ENCODE peak calls at places on chromosomes 11 and 22, in seven cellular contexts. T is ovary, G is prostate gland, J is RWPE2, F is body of pancreas, Y is brain microvascular endothelial cell, Z is IMR-90. H is an unnamed sample. For H3K36me3, the result is how much of the 10 kb centered on the place peaks cover.

GRCh38 chr11:99098258-99098657 is 77.5 kb downstream of the CNTN5 start:
- DNase-seq in T (no peak), G (no peak), J (no peak), F (no peak), Y (no peak), Z (no peak), H (no peak)

GRCh38 chr11:50074161-50074560 is 41.5 kb downstream of the OR4C45 start:
- DNase-seq in T (no peak), G (no peak), J (no peak), F (no peak), Y (no peak), Z (no peak), H (no peak)

GRCh38 chr22:44497218-44497903 is 672 bp downstream of the RTL6 start:
- DNase-seq in T (peak), G (no peak), J (no peak), F (peak), Y (no peak), Z (peak), H (no peak)

GRCh38 chr11:94185387-94186084 is 56.9 kb downstream of the PANX1 start:
- DNase-seq in T (no peak), G (no peak), J (no peak), F (peak), Y (no peak), Z (peak), H (no peak)

GRCh38 chr22:35961480-35961902 is 67.1 kb downstream of the RBFOX2 start:
- DNase-seq in T (peak), G (no peak), J (no peak), F (peak), Y (peak), Z (peak), H (no peak)

GRCh38 chr11:31240340-31240904 is 129.1 kb downstream of the DCDC1 start:
- DNase-seq in T (no peak), G (peak), J (no peak), F (peak), Y (peak), Z (peak), H (peak)

GRCh38 chr11:61505640-61506155 is 2.9 kb upstream of the LRRC10B start:
- DNase-seq in T (no peak), G (no peak), J (no peak), F (no peak), Y (no peak), Z (no peak), H (no peak)

GRCh38 chr22:18013436-18013835 is 10.9 kb downstream of the MICAL3 start:
- DNase-seq in T (no peak), G (no peak), J (no peak), F (no peak), Y (no peak), Z (no peak), H (no peak)

GRCh38 chr22:49967333-49968241 is 7.0 kb downstream of the PIM3 start:
- DNase-seq in T (peak), G (peak), J (peak), F (peak), Y (no peak), Z (no peak), H (no peak)

GRCh38 chr11:65355013-65355775 is 643 bp downstream of the TIGD3 start:
- DNase-seq in T (peak), G (no peak), J (no peak), F (peak), Y (no peak), Z (no peak), H (peak)

GRCh38 chr22:27416553-27417427 is 384.8 kb downstream of the MN1 start:
- DNase-seq in T (no peak), G (peak), J (no peak), F (no peak), Y (peak), Z (peak), H (no peak)

GRCh38 chr11:103673773-103674172 is 362.7 kb upstream of the DDI1 start:
- DNase-seq in T (no peak), G (no peak), J (no peak), F (no peak), Y (no peak), Z (peak), H (no peak)

GRCh38 chr22:45867118-45867905 is 109.7 kb downstream of the WNT7B start:
- DNase-seq in T (no peak), G (no peak), J (no peak), F (no peak), Y (no peak), Z (no peak), H (no peak)

GRCh38 chr11:18650859-18651557 is 16.9 kb upstream of the SPTY2D1 start:
- DNase-seq in T (no peak), G (peak), J (no peak), F (peak), Y (peak), Z (peak), H (peak)

GRCh38 chr11:108958446-108959123 is 293.7 kb downstream of the DDX10 start:
- DNase-seq in T (no peak), G (no peak), J (no peak), F (no peak), Y (peak), Z (peak), H (no peak)

GRCh38 chr11:36130401-36130800 is 158.8 kb downstream of the COMMD9 start:
- DNase-seq in T (no peak), G (no peak), J (no peak), F (no peak), Y (peak), Z (peak), H (no peak)

GRCh38 chr11:3796346-3796745 is 1.0 kb downstream of the NUP98 start:
- DNase-seq in T (no peak), G (no peak), J (no peak), F (no peak), Y (no peak), Z (no peak), H (peak)

GRCh38 chr22:30869996-30870395 is 98.6 kb downstream of the MORC2 start:
- DNase-seq in T (peak), G (no peak), J (no peak), F (no peak), Y (no peak), Z (no peak), H (no peak)

GRCh38 chr22:43737150-43737828 is 74.8 kb downstream of the EFCAB6 start:
- DNase-seq in T (no peak), G (no peak), J (no peak), F (no peak), Y (no peak), Z (no peak), H (no peak)

GRCh38 chr11:125132586-125132985 is 21.2 kb upstream of the TMEM218 start:
- DNase-seq in T (no peak), G (no peak), J (no peak), F (no peak), Y (peak), Z (peak), H (no peak)

GRCh38 chr22:22944268-22944985 is 56.8 kb downstream of the IGLL5 start:
- DNase-seq in T (no peak), G (no peak), J (peak), F (no peak), Y (no peak), Z (no peak), H (no peak)

GRCh38 chr22:36296690-36297089 is 43.8 kb downstream of the APOL1 start:
- DNase-seq in T (peak), G (no peak), J (no peak), F (no peak), Y (no peak), Z (no peak), H (no peak)

GRCh38 chr11:65574147-65574962 is 1.5 kb upstream of the EHBP1L1 start:
- DNase-seq in T (peak), G (peak), J (peak), F (peak), Y (peak), Z (peak), H (peak)

GRCh38 chr11:14565845-14566244 is 45.7 kb upstream of the PSMA1 start:
- DNase-seq in T (no peak), G (no peak), J (no peak), F (no peak), Y (no peak), Z (no peak), H (no peak)

GRCh38 chr22:46107089-46107664 is 43.1 kb upstream of the PPARA start:
- DNase-seq in T (peak), G (peak), J (no peak), F (peak), Y (no peak), Z (no peak), H (no peak)

GRCh38 chr11:66113132-66113856 is 43.2 kb downstream of the PACS1 start:
- DNase-seq in T (no peak), G (no peak), J (no peak), F (no peak), Y (peak), Z (peak), H (no peak)

GRCh38 chr11:36412781-36413383 is 97.2 kb downstream of the TRAF6 start:
- DNase-seq in T (no peak), G (no peak), J (no peak), F (no peak), Y (peak), Z (peak), H (no peak)

GRCh38 chr11:105236631-105237030 is 97.1 kb upstream of the CARD18 start:
- DNase-seq in T (no peak), G (no peak), J (no peak), F (no peak), Y (no peak), Z (peak), H (no peak)

GRCh38 chr11:77140231-77140959 is 12.3 kb downstream of the MYO7A start:
- DNase-seq in T (peak), G (no peak), J (no peak), F (peak), Y (no peak), Z (peak), H (no peak)

GRCh38 chr11:104043137-104043536 is 6.7 kb downstream of the DDI1 start:
- DNase-seq in T (no peak), G (no peak), J (no peak), F (no peak), Y (peak), Z (peak), H (no peak)

GRCh38 chr22:23773247-23774113 is 831 bp downstream of the MMP11 start:
- DNase-seq in T (no peak), G (no peak), J (no peak), F (no peak), Y (no peak), Z (no peak), H (no peak)

GRCh38 chr22:38298312-38299000 is 18.8 kb downstream of the CSNK1E start:
- DNase-seq in T (no peak), G (no peak), J (peak), F (no peak), Y (peak), Z (peak), H (peak)

GRCh38 chr11:88544656-88545280 is 207.2 kb upstream of the CTSC start:
- DNase-seq in T (no peak), G (no peak), J (no peak), F (no peak), Y (no peak), Z (peak), H (no peak)

GRCh38 chr22:27719535-27720227 is 81.9 kb downstream of the MN1 start:
- DNase-seq in T (no peak), G (peak), J (peak), F (peak), Y (peak), Z (peak), H (no peak)

GRCh38 chr22:38788417-38788816 is 5.5 kb downstream of the DNAL4 start:
- DNase-seq in T (peak), G (no peak), J (no peak), F (peak), Y (peak), Z (peak), H (no peak)

GRCh38 chr11:123775274-123775673 is 21.0 kb upstream of the OR6X1 start:
- DNase-seq in T (no peak), G (no peak), J (no peak), F (no peak), Y (no peak), Z (no peak), H (no peak)
- H3K4me3 ChIP-seq in T (no peak), G (no peak), J (no peak), F (no peak), Y (no peak), Z (no peak), H (no peak)

GRCh38 chr11:69074786-69075185 is 26.1 kb downstream of the TPCN2 start:
- DNase-seq in T (peak), G (no peak), J (no peak), F (no peak), Y (no peak), Z (no peak), H (no peak)
- H3K36me3 ChIP-seq in T (under half), G (under half), J (under half), F (under half), Y (under half), Z (under half), H (under half)

GRCh38 chr11:128724891-128725611 is 31.2 kb downstream of the FLI1 start:
- DNase-seq in T (no peak), G (no peak), J (no peak), F (no peak), Y (no peak), Z (no peak), H (no peak)
- H3K27ac ChIP-seq in T (no peak), G (no peak), J (no peak), F (no peak), Y (no peak), Z (no peak), H (peak)

GRCh38 chr11:71251761-71252433 is 480 bp downstream of the SHANK2 start:
- DNase-seq in T (no peak), G (peak), J (no peak), F (peak), Y (no peak), Z (no peak), H (no peak)
- H3K4me3 ChIP-seq in T (peak), G (peak), J (peak), F (peak), Y (peak), Z (peak), H (no peak)

GRCh38 chr11:74100735-74101134 is 70.1 kb downstream of the C2CD3 start:
- DNase-seq in T (no peak), G (peak), J (no peak), F (no peak), Y (no peak), Z (no peak), H (no peak)
- H3K36me3 ChIP-seq in T (under half), G (under half), J (half or more), F (under half), Y (under half), Z (under half), H (half or more)